ENCODE peak calls at places on chromosome 2, in seven cellular contexts. B is mucosa of descending colon; M is DMS53; L is small intestine; H is AG08396; Y is MM.1S; Q is stimulated activated CD8-positive, alpha-beta memory T cell treated with anti-CD3 and anti-CD28 coated beads, Interleukin-15, amount 100 ng/mL, for 24 hours. K is an unnamed sample.

GRCh38 chr2:178700922-178701342 is 106.3 kb downstream of the TTN start:
- DNase-seq in L (peak; percentile 6), M (peak; percentile 74), Q (no peak), Y (peak; percentile 48), B (no peak), H (peak; percentile 21), K (no peak)

GRCh38 chr2:9178905-9179571 is 27.6 kb upstream of the ASAP2 start:
- DNase-seq in L (peak; percentile 73), M (peak; percentile 96), Q (no peak), Y (peak; percentile 78), H (peak; percentile 66), B (peak; percentile 86), K (peak; percentile 96)

GRCh38 chr2:240994161-240994896 is 4.1 kb upstream of the SNED1 start:
- DNase-seq in Y (no peak), H (no peak), M (no peak), L (no peak), Q (no peak), B (peak; percentile 46), K (no peak)

GRCh38 chr2:24206242-24206641 is 31.4 kb downstream of the FAM228A start:
- DNase-seq in M (no peak), L (no peak), Q (no peak), B (no peak), Y (no peak), H (no peak), K (no peak)

GRCh38 chr2:113901943-113902342 is 12.1 kb downstream of the ACTR3 start:
- DNase-seq in L (no peak), B (no peak), M (no peak), H (no peak), Q (no peak), Y (no peak), K (no peak)

GRCh38 chr2:180776924-180777323 is 203.5 kb upstream of the UBE2E3 start:
- DNase-seq in L (no peak), H (no peak), Y (no peak), Q (no peak), B (no peak), M (no peak), K (peak; percentile 34)

GRCh38 chr2:221501210-221501882 is 70.8 kb downstream of the EPHA4 start:
- DNase-seq in Y (no peak), M (no peak), Q (no peak), B (no peak), L (no peak), H (peak; percentile 42), K (no peak)

GRCh38 chr2:186889291-186889886 is 40.4 kb upstream of the ZSWIM2 start:
- DNase-seq in Y (no peak), Q (no peak), M (no peak), L (no peak), B (no peak), H (no peak), K (no peak)

GRCh38 chr2:11969774-11970173 is 223.3 kb downstream of the LPIN1 start:
- DNase-seq in M (no peak), Y (no peak), B (no peak), Q (no peak), L (no peak), H (no peak), K (no peak)

GRCh38 chr2:149885468-149885867 is 297.9 kb upstream of the MMADHC start:
- DNase-seq in B (no peak), M (peak; percentile 0), L (peak; percentile 8), Y (peak; percentile 87), H (no peak), Q (no peak), K (no peak)

K was measured in foreskin melanocyte.